ENCODE peak calls at places on chromosomes 3 and 15, in six cellular contexts. One of them, this sample, is unnamed.

GRCh38 chr15:52678468-52679231 is 538 bp downstream of the ATOSA start:
- DNase-seq in neural progenitor cell: peak; percentile 82
- DNase-seq in HL-60: no peak
- DNase-seq in AG04450: peak; percentile 33
- DNase-seq in aorta: peak; percentile 90
- DNase-seq in psoas muscle: peak; percentile 69
- DNase-seq in this sample: peak; percentile 29

GRCh38 chr3:129238945-129239705 is 10.3 kb upstream of the COPG1 start:
- DNase-seq in AG04450: no peak
- DNase-seq in HL-60: no peak
- DNase-seq in psoas muscle: no peak
- DNase-seq in neural progenitor cell: no peak
- DNase-seq in aorta: no peak
- DNase-seq in this sample: no peak

GRCh38 chr3:51390600-51391074 is 448 bp upstream of the RBM15B start:
- DNase-seq in HL-60: no peak
- DNase-seq in psoas muscle: no peak
- DNase-seq in neural progenitor cell: no peak
- DNase-seq in aorta: no peak
- DNase-seq in AG04450: no peak
- DNase-seq in this sample: no peak

GRCh38 chr15:71651750-71652186 is 158.6 kb upstream of the NR2E3 start:
- DNase-seq in neural progenitor cell: peak; percentile 74
- DNase-seq in aorta: no peak
- DNase-seq in HL-60: no peak
- DNase-seq in AG04450: peak; percentile 66
- DNase-seq in psoas muscle: no peak
- DNase-seq in this sample: no peak

GRCh38 chr3:121989943-121990342 is 32.1 kb downstream of the ILDR1 start:
- DNase-seq in aorta: no peak
- DNase-seq in AG04450: no peak
- DNase-seq in psoas muscle: no peak
- DNase-seq in neural progenitor cell: peak; percentile 23
- DNase-seq in HL-60: no peak
- DNase-seq in this sample: no peak

GRCh38 chr3:45948881-45949280 is 5.6 kb downstream of the CXCR6 start:
- DNase-seq in HL-60: no peak
- DNase-seq in neural progenitor cell: no peak
- DNase-seq in aorta: peak; percentile 50
- DNase-seq in psoas muscle: no peak
- DNase-seq in AG04450: no peak
- DNase-seq in this sample: no peak

GRCh38 chr3:87125116-87125515 is 102.0 kb upstream of the CHMP2B start:
- DNase-seq in neural progenitor cell: no peak
- DNase-seq in aorta: no peak
- DNase-seq in psoas muscle: no peak
- DNase-seq in HL-60: no peak
- DNase-seq in AG04450: no peak
- DNase-seq in this sample: no peak

GRCh38 chr3:145698252-145698651 is 462.7 kb downstream of the PLOD2 start:
- DNase-seq in AG04450: no peak
- DNase-seq in psoas muscle: no peak
- DNase-seq in aorta: no peak
- DNase-seq in HL-60: no peak
- DNase-seq in neural progenitor cell: no peak
- DNase-seq in this sample: no peak

GRCh38 chr3:146273721-146274407 is 23.0 kb upstream of the PLSCR4 start:
- DNase-seq in HL-60: no peak
- DNase-seq in aorta: no peak
- DNase-seq in psoas muscle: no peak
- DNase-seq in neural progenitor cell: no peak
- DNase-seq in AG04450: no peak
- DNase-seq in this sample: no peak

GRCh38 chr3:50502584-50503423 is 630 bp downstream of the CACNA2D2 start:
- DNase-seq in HL-60: no peak
- DNase-seq in psoas muscle: no peak
- DNase-seq in aorta: no peak
- DNase-seq in AG04450: no peak
- DNase-seq in neural progenitor cell: peak; percentile 79
- DNase-seq in this sample: no peak

GRCh38 chr15:100054539-100054938 is 287.2 kb downstream of the ADAMTS17 start:
- DNase-seq in aorta: no peak
- DNase-seq in HL-60: no peak
- DNase-seq in AG04450: no peak
- DNase-seq in psoas muscle: no peak
- DNase-seq in neural progenitor cell: no peak
- DNase-seq in this sample: no peak
- H3K27ac ChIP-seq in aorta: no peak overlapping the region
- H3K27ac ChIP-seq in HL-60: no peak overlapping the region
- H3K27ac ChIP-seq in AG04450: no peak overlapping the region
- H3K27ac ChIP-seq in psoas muscle: no peak overlapping the region
- H3K27ac ChIP-seq in neural progenitor cell: no peak overlapping the region
- H3K27ac ChIP-seq in this sample: no peak overlapping the region

DNA sequence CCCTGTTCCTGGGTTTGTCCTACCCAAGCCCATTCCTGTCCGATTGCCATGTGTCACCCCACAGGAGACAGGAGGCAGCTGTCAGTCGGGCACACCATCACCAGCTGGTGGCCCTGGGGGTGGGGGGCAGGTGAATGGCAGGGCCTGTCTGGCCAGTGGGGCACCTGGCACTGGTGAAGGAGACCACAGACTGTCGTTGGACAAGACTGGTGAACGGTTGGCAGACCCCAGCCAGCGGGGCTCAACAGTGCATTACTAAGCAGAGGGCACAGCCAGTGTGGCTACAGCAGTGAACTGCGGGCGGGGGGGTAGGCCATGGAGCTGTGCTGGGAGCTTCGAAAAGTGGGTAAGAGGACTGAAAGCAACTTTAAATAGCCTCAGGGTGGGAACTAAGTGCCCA is 2.1 kb downstream of the SEMA7A start:
- DNase-seq in HL-60: no peak
- DNase-seq in psoas muscle: no peak
- DNase-seq in neural progenitor cell: no peak
- DNase-seq in aorta: no peak
- DNase-seq in AG04450: no peak
- DNase-seq in this sample: no peak
- H3K27ac ChIP-seq in HL-60: no peak overlapping the region
- H3K27ac ChIP-seq in psoas muscle: no peak overlapping the region
- H3K27ac ChIP-seq in neural progenitor cell: no peak overlapping the region
- H3K27ac ChIP-seq in aorta: no peak overlapping the region
- H3K27ac ChIP-seq in AG04450: no peak overlapping the region
- H3K27ac ChIP-seq in this sample: no peak overlapping the region

GRCh38 chr3:171177553-171177952 is 151.0 kb upstream of the SLC2A2 start:
- DNase-seq in AG04450: no peak
- DNase-seq in aorta: no peak
- DNase-seq in neural progenitor cell: no peak
- DNase-seq in psoas muscle: no peak
- DNase-seq in HL-60: no peak
- DNase-seq in this sample: no peak
- H3K27ac ChIP-seq in AG04450: no peak overlapping the region
- H3K27ac ChIP-seq in aorta: no peak overlapping the region
- H3K27ac ChIP-seq in neural progenitor cell: no peak overlapping the region
- H3K27ac ChIP-seq in psoas muscle: peak overlapping the region; percentile 72
- H3K27ac ChIP-seq in HL-60: no peak overlapping the region
- H3K27ac ChIP-seq in this sample: no peak overlapping the region

DNA sequence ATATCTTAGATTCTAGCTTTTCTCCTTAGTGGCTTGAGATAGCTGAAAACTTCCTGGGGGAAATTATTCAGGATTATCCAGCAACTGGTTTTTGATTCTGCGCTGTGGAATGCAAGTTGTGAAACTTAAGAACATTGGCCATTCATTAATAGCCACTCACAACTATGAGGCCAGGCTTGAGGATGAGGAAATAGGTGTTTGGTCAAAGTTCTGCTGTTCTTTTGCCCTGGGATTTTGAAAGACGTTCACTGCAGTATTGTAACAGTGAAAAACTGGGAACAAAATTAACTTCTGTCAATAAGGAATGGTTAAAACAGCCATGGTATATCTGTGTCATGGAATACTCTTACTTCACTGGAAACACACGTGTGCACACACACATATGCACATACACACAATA is 44.1 kb downstream of the CTXND1 start:
- DNase-seq in neural progenitor cell: no peak
- DNase-seq in AG04450: no peak
- DNase-seq in HL-60: no peak
- DNase-seq in psoas muscle: no peak
- DNase-seq in aorta: no peak
- DNase-seq in this sample: no peak
- H3K27ac ChIP-seq in neural progenitor cell: no peak overlapping the region
- H3K27ac ChIP-seq in AG04450: no peak overlapping the region
- H3K27ac ChIP-seq in HL-60: no peak overlapping the region
- H3K27ac ChIP-seq in psoas muscle: no peak overlapping the region
- H3K27ac ChIP-seq in aorta: no peak overlapping the region
- H3K27ac ChIP-seq in this sample: no peak overlapping the region

DNA sequence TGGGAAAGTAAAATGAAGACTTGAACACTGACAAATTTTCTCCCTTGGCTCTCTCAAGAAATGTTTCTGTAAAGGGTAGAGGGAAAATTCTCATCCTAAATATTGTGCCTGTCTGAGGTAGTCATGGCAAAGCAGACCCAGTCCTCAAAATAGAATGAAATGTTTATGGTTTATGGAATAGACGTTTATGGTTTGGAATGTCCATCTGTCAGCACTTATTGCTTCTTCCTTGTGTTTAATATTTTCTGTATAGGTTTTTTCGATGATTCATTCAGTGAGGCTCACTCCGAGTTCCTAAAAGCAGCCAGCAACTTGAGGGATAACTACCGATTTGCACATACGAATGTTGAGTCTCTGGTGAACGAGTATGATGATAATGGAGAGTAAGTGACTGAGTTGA is 13.9 kb downstream of the ELL3 start:
- DNase-seq in neural progenitor cell: no peak
- DNase-seq in psoas muscle: no peak
- DNase-seq in HL-60: no peak
- DNase-seq in aorta: no peak
- DNase-seq in AG04450: peak; percentile 62
- DNase-seq in this sample: no peak
- H3K27ac ChIP-seq in neural progenitor cell: no peak overlapping the region
- H3K27ac ChIP-seq in psoas muscle: no peak overlapping the region
- H3K27ac ChIP-seq in HL-60: no peak overlapping the region
- H3K27ac ChIP-seq in aorta: no peak overlapping the region
- H3K27ac ChIP-seq in AG04450: peak overlapping the region; percentile 75
- H3K27ac ChIP-seq in this sample: no peak overlapping the region

GRCh38 chr3:56787258-56787777 is 14.4 kb downstream of the ARHGEF3 start:
- DNase-seq in HL-60: no peak
- DNase-seq in psoas muscle: no peak
- DNase-seq in aorta: no peak
- DNase-seq in neural progenitor cell: no peak
- DNase-seq in AG04450: no peak
- DNase-seq in this sample: no peak
- H3K27ac ChIP-seq in HL-60: no peak overlapping the region
- H3K27ac ChIP-seq in psoas muscle: peak overlapping the region; percentile 78
- H3K27ac ChIP-seq in aorta: no peak overlapping the region
- H3K27ac ChIP-seq in neural progenitor cell: no peak overlapping the region
- H3K27ac ChIP-seq in AG04450: no peak overlapping the region
- H3K27ac ChIP-seq in this sample: no peak overlapping the region

DNA sequence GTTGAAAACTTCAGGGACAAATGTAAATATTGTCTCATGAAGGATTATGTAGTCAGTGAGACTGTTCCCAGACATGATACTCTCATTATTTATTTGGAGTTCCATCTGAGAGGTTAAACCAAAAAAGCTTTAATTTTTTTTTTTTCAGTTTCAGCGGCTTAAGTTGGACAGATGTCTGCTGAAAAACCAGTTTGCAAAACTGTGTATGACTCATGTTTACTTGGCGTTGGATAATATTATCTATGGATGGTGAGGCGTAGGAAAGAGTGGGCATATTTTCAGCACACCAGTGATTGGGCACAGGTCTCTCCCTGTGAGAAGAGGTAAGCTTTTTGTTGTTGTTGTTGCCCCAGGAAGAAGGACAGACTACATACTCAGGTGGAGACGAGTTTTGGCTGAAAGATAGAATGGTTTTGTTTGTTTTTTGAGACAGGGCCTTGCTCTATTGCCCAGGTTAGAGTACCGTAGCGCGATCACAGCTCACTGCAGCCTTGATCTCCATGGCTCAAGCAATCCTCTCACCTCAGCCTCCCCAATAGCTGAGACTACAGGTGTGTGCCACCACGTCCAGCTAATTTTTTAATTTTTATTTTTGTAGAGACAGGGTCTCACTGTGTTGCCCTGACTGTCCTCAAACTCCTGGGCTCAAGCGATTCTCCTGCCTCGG is 16.4 kb upstream of the ANXA2 start:
- DNase-seq in psoas muscle: no peak
- DNase-seq in HL-60: no peak
- DNase-seq in aorta: no peak
- DNase-seq in AG04450: no peak
- DNase-seq in neural progenitor cell: no peak
- DNase-seq in this sample: no peak
- H3K27ac ChIP-seq in psoas muscle: peak overlapping the region; percentile 14
- H3K27ac ChIP-seq in HL-60: no peak overlapping the region
- H3K27ac ChIP-seq in aorta: peak overlapping the region; percentile 28
- H3K27ac ChIP-seq in AG04450: no peak overlapping the region
- H3K27ac ChIP-seq in neural progenitor cell: no peak overlapping the region
- H3K27ac ChIP-seq in this sample: no peak overlapping the region

This sample was measured in caudate nucleus.